ENCODE peak calls at places on chromosomes 7 and 10, in four cellular contexts. One of them, this sample, is unnamed. For H3K79me2 and H3K4me1, the result is how much of the 10 kb centered on the place peaks cover.

GRCh38 chr7:132420527-132420926 is 155.7 kb downstream of the PLXNA4 start:
- DNase-seq in fibroblast of lung: peak
- DNase-seq in DND-41: no peak
- DNase-seq in PC-3: no peak
- DNase-seq in this sample: no peak

GRCh38 chr10:22325948-22326702 is 5.2 kb downstream of the BMI1 start:
- DNase-seq in PC-3: peak
- DNase-seq in fibroblast of lung: no peak
- DNase-seq in DND-41: no peak
- DNase-seq in this sample: peak

GRCh38 chr10:70845261-70845660 is 29.5 kb downstream of the SGPL1 start:
- DNase-seq in DND-41: no peak
- DNase-seq in PC-3: no peak
- DNase-seq in fibroblast of lung: no peak
- DNase-seq in this sample: no peak

GRCh38 chr10:79018591-79019011 is 50.2 kb upstream of the ZMIZ1 start:
- DNase-seq in fibroblast of lung: peak
- DNase-seq in PC-3: no peak
- DNase-seq in DND-41: no peak
- DNase-seq in this sample: no peak

GRCh38 chr10:95606922-95607321 is 45.8 kb upstream of the SORBS1 start:
- DNase-seq in PC-3: no peak
- DNase-seq in fibroblast of lung: peak
- DNase-seq in DND-41: no peak
- DNase-seq in this sample: no peak

GRCh38 chr7:103148131-103148993 is 537 bp downstream of the NAPEPLD start:
- DNase-seq in PC-3: peak
- DNase-seq in DND-41: no peak
- DNase-seq in fibroblast of lung: peak
- DNase-seq in this sample: no peak

GRCh38 chr10:77571490-77571889 is 66.1 kb downstream of the KCNMA1 start:
- DNase-seq in PC-3: no peak
- DNase-seq in fibroblast of lung: no peak
- DNase-seq in DND-41: no peak
- DNase-seq in this sample: no peak

GRCh38 chr10:132532784-132533560 is 4.6 kb upstream of the INPP5A start:
- DNase-seq in fibroblast of lung: peak
- DNase-seq in PC-3: peak
- DNase-seq in DND-41: no peak
- DNase-seq in this sample: peak

GRCh38 chr10:80579849-80580645 is 42.3 kb downstream of the SH2D4B start:
- DNase-seq in DND-41: no peak
- DNase-seq in fibroblast of lung: no peak
- DNase-seq in PC-3: no peak
- DNase-seq in this sample: no peak

GRCh38 chr10:50604823-50605222 is 18.9 kb downstream of the SGMS1 start:
- DNase-seq in PC-3: peak
- DNase-seq in DND-41: no peak
- DNase-seq in fibroblast of lung: peak
- DNase-seq in this sample: no peak

GRCh38 chr10:24483701-24484100 is 240.0 kb downstream of the ARHGAP21 start:
- DNase-seq in PC-3: peak
- DNase-seq in fibroblast of lung: peak
- DNase-seq in DND-41: peak
- DNase-seq in this sample: peak

GRCh38 chr7:26100940-26101339 is 51.1 kb upstream of the NFE2L3 start:
- DNase-seq in DND-41: no peak
- DNase-seq in fibroblast of lung: no peak
- DNase-seq in PC-3: no peak
- DNase-seq in this sample: no peak

GRCh38 chr10:101453791-101454718 is 100.1 kb downstream of the BTRC start:
- DNase-seq in PC-3: peak
- DNase-seq in fibroblast of lung: no peak
- DNase-seq in DND-41: no peak
- DNase-seq in this sample: no peak

GRCh38 chr10:133385214-133385613 is 6.2 kb downstream of the PAOX start:
- DNase-seq in DND-41: no peak
- DNase-seq in PC-3: no peak
- DNase-seq in fibroblast of lung: no peak
- DNase-seq in this sample: no peak

GRCh38 chr7:142488234-142488633 is 230.4 kb upstream of the PRSS58 start:
- DNase-seq in fibroblast of lung: no peak
- DNase-seq in PC-3: no peak
- DNase-seq in DND-41: no peak
- DNase-seq in this sample: no peak

GRCh38 chr10:2619472-2619871 is 447.9 kb upstream of the PFKP start:
- DNase-seq in fibroblast of lung: no peak
- DNase-seq in DND-41: peak
- DNase-seq in PC-3: peak
- DNase-seq in this sample: no peak

GRCh38 chr10:6592080-6592479 is 12.0 kb upstream of the PRKCQ start:
- DNase-seq in PC-3: no peak
- DNase-seq in fibroblast of lung: no peak
- DNase-seq in DND-41: no peak
- DNase-seq in this sample: no peak

GRCh38 chr10:127374074-127374680 is 174.9 kb upstream of the NPS start:
- DNase-seq in DND-41: no peak
- DNase-seq in PC-3: no peak
- DNase-seq in fibroblast of lung: no peak
- DNase-seq in this sample: no peak

GRCh38 chr10:84063440-84063839 is 75.9 kb upstream of the GHITM start:
- DNase-seq in DND-41: no peak
- DNase-seq in fibroblast of lung: no peak
- DNase-seq in PC-3: no peak
- DNase-seq in this sample: no peak

GRCh38 chr10:75335191-75335590 is 66.4 kb downstream of the ZNF503 start:
- DNase-seq in PC-3: no peak
- DNase-seq in DND-41: no peak
- DNase-seq in fibroblast of lung: peak
- DNase-seq in this sample: no peak

GRCh38 chr7:45922810-45923209 is 1.7 kb upstream of the IGFBP3 start:
- DNase-seq in DND-41: no peak
- DNase-seq in PC-3: peak
- DNase-seq in fibroblast of lung: peak
- DNase-seq in this sample: no peak

GRCh38 chr10:70771311-70772194 is 13.6 kb downstream of the TBATA start:
- DNase-seq in PC-3: no peak
- DNase-seq in fibroblast of lung: no peak
- DNase-seq in DND-41: no peak
- DNase-seq in this sample: peak

GRCh38 chr7:79782256-79782655 is 328.8 kb upstream of the MAGI2 start:
- DNase-seq in PC-3: no peak
- DNase-seq in DND-41: no peak
- DNase-seq in fibroblast of lung: no peak
- DNase-seq in this sample: no peak

GRCh38 chr7:5526190-5527037 is 102.8 kb upstream of the TNRC18 start:
- DNase-seq in fibroblast of lung: peak
- DNase-seq in DND-41: peak
- DNase-seq in PC-3: peak
- DNase-seq in this sample: peak

GRCh38 chr10:75941181-75941580 is 509.8 kb downstream of the LRMDA start:
- DNase-seq in fibroblast of lung: no peak
- DNase-seq in PC-3: no peak
- DNase-seq in DND-41: no peak
- DNase-seq in this sample: no peak

GRCh38 chr10:74825033-74825370 is 1.4 kb upstream of the KAT6B start:
- DNase-seq in PC-3: no peak
- DNase-seq in DND-41: peak
- DNase-seq in fibroblast of lung: no peak
- DNase-seq in this sample: peak

GRCh38 chr10:98269435-98269912 is 1.5 kb upstream of the LOXL4 start:
- DNase-seq in PC-3: peak
- DNase-seq in DND-41: no peak
- DNase-seq in fibroblast of lung: peak
- DNase-seq in this sample: peak

GRCh38 chr7:153454283-153454682 is 597.9 kb upstream of the DPP6 start:
- DNase-seq in fibroblast of lung: no peak
- DNase-seq in DND-41: no peak
- DNase-seq in PC-3: no peak
- DNase-seq in this sample: no peak

GRCh38 chr10:113006656-113007342 is 56.8 kb downstream of the TCF7L2 start:
- DNase-seq in fibroblast of lung: no peak
- DNase-seq in PC-3: no peak
- DNase-seq in DND-41: no peak
- DNase-seq in this sample: no peak

GRCh38 chr10:113004219-113004618 is 54.2 kb downstream of the TCF7L2 start:
- DNase-seq in PC-3: no peak
- DNase-seq in fibroblast of lung: no peak
- DNase-seq in DND-41: no peak
- DNase-seq in this sample: no peak

GRCh38 chr10:113007821-113008220 is 57.8 kb downstream of the TCF7L2 start:
- DNase-seq in PC-3: no peak
- DNase-seq in fibroblast of lung: no peak
- DNase-seq in DND-41: peak
- DNase-seq in this sample: no peak

GRCh38 chr10:113005380-113005779 is 55.3 kb downstream of the TCF7L2 start:
- DNase-seq in DND-41: peak
- DNase-seq in PC-3: no peak
- DNase-seq in fibroblast of lung: no peak
- DNase-seq in this sample: no peak

DNA sequence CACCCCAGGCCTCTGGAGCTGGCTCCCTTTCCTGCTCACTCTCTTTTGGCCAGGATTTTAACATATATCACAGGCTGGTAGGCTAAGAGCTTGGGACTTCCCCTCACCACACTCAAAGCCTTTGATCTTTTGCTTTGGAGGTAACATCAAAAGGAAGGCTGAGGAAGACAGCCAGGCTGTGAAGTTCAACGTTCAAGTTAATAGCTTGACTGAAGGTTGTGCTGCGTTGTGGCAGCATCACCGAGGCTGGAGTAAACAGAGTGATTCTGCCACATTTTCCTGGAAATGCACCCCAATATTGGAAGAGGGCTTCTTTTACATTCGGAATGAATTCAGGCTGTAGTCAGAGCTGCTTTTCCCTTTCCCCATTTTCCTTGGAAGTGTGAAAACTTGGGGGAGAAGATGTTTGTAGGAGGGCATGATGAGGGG is 57.3 kb downstream of the TCF7L2 start:
- DNase-seq in PC-3: no peak
- DNase-seq in fibroblast of lung: no peak
- DNase-seq in DND-41: peak
- DNase-seq in this sample: no peak
- H3K79me2 ChIP-seq in PC-3: half or more
- H3K79me2 ChIP-seq in fibroblast of lung: under half
- H3K79me2 ChIP-seq in DND-41: half or more
- H3K79me2 ChIP-seq in this sample: half or more

GRCh38 chr7:74478671-74479065 is 25.0 kb downstream of the GTF2IRD1 start:
- DNase-seq in DND-41: no peak
- DNase-seq in fibroblast of lung: peak
- DNase-seq in PC-3: no peak
- DNase-seq in this sample: no peak
- H3K4me1 ChIP-seq in DND-41: under half
- H3K4me1 ChIP-seq in fibroblast of lung: under half
- H3K4me1 ChIP-seq in PC-3: under half
- H3K4me1 ChIP-seq in this sample: half or more

DNA sequence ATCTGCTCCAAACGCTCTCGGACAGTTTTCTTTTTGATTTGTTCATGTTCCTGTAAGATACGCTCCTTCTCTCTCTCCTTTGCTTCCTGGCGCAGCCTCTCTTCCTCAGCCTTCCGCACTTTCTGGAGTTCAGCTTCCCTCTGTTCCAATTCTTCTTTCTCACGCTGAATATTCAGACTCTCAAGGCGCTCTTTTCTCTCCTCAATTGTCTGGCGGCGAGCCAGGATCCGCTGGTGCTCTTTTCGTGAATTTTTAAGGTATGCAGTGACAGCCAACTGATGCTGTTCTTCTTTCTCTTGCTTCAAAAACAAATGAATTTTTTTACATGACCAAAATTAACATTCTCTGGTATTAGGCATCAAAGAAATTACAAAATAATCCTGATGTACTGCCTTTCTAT is 22.6 kb downstream of the EIF3A start:
- DNase-seq in PC-3: no peak
- DNase-seq in fibroblast of lung: no peak
- DNase-seq in DND-41: no peak
- DNase-seq in this sample: no peak
- H3K79me2 ChIP-seq in PC-3: under half
- H3K79me2 ChIP-seq in fibroblast of lung: under half
- H3K79me2 ChIP-seq in DND-41: half or more
- H3K79me2 ChIP-seq in this sample: half or more

GRCh38 chr10:26802527-26802926 is 58.2 kb downstream of the ABI1 start:
- DNase-seq in DND-41: no peak
- DNase-seq in PC-3: no peak
- DNase-seq in fibroblast of lung: no peak
- DNase-seq in this sample: no peak

GRCh38 chr10:26805567-26806245 is 55.1 kb downstream of the ABI1 start:
- DNase-seq in fibroblast of lung: peak
- DNase-seq in DND-41: no peak
- DNase-seq in PC-3: no peak
- DNase-seq in this sample: no peak

GRCh38 chr10:26806557-26806956 is 54.2 kb downstream of the ABI1 start:
- DNase-seq in DND-41: no peak
- DNase-seq in PC-3: no peak
- DNase-seq in fibroblast of lung: no peak
- DNase-seq in this sample: no peak

GRCh38 chr10:26803849-26804248 is 56.9 kb downstream of the ABI1 start:
- DNase-seq in DND-41: no peak
- DNase-seq in PC-3: no peak
- DNase-seq in fibroblast of lung: no peak
- DNase-seq in this sample: no peak

DNA sequence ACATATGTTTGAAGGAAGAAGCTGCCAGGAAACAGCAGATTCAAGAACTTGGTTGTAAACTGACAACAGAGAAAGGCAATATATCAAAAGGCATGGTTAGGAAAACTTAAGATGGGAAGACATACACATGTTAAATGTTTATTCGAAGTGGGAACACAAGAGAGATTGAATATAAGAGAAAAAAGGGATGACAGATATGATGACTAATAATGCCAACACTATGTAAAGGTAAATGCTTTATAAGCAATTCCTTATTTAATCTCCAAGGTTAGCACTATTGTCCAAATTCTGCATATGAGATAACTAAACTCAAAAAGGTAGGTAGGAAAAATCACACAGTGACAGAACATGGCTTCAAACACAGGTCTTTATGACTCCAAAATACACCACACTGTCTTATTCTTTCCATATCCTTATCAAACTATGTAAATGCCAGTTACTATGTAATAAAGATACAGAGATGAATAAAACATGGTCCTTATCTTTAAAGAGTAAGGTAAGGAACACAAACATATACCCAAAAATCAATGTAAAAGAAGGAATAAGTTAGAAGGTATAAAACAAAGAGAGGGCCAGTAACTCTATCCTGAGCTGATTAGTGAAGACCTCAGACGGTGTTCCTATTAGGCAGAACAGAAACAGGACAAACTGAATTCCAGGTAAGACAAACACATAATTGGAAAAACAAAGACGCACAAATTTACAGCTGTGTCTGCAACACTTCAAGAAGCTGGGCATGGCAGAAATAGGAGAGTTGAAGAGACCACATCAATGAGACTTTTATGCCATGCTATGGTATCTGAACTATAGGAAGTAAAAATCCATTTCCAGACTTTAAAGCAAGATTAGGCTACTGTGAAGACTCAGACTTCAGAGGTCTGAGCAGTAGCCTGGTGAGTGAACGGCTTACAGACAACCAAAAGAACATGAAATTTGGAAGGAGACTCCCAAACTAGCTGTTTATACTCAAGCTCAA is 56.1 kb downstream of the ABI1 start:
- DNase-seq in PC-3: peak
- DNase-seq in fibroblast of lung: no peak
- DNase-seq in DND-41: peak
- DNase-seq in this sample: no peak
- H3K4me1 ChIP-seq in PC-3: under half
- H3K4me1 ChIP-seq in fibroblast of lung: under half
- H3K4me1 ChIP-seq in DND-41: half or more
- H3K4me1 ChIP-seq in this sample: under half

This sample was measured in osteoblast.